ENCODE peak calls at places on chromosome 15, in four cellular contexts. D is GM12878, P is K562, F is HepG2. A is an unnamed sample. For H3K4me1, the result is how much of the 10 kb centered on the place peaks cover.

GRCh38 chr15:95292790-95293450 is 1037.6 kb upstream of the NR2F2 start:
- DNase-seq in D (no peak), P (no peak), F (no peak), A (no peak)

GRCh38 chr15:40058476-40059140 is 19.6 kb upstream of the SRP14 start:
- DNase-seq in D (no peak), P (no peak), F (no peak), A (no peak)

GRCh38 chr15:94263341-94264273 is 32.2 kb downstream of the MCTP2 start:
- DNase-seq in D (peak), P (no peak), F (no peak), A (no peak)

GRCh38 chr15:38128389-38128788 is 124.2 kb upstream of the SPRED1 start:
- DNase-seq in D (no peak), P (no peak), F (no peak), A (no peak)

GRCh38 chr15:51681303-51681963 is at the start of gene SCG3:
- DNase-seq in D (no peak), P (peak), F (peak), A (peak)

GRCh38 chr15:43239732-43240491 is 19.1 kb upstream of the EPB42 start:
- DNase-seq in D (no peak), P (peak), F (peak), A (no peak)

GRCh38 chr15:73686781-73687256 is 2.6 kb downstream of the CD276 start:
- DNase-seq in D (no peak), P (peak), F (no peak), A (no peak)

GRCh38 chr15:35757790-35758189 is 211.8 kb upstream of the DPH6 start:
- DNase-seq in D (no peak), P (no peak), F (no peak), A (no peak)

GRCh38 chr15:99106417-99107220 is 1.7 kb downstream of the SYNM start:
- DNase-seq in D (no peak), P (no peak), F (no peak), A (no peak)

GRCh38 chr15:90035835-90036220 is 34.7 kb downstream of the ZNF710 start:
- DNase-seq in D (no peak), P (no peak), F (no peak), A (no peak)

DNA sequence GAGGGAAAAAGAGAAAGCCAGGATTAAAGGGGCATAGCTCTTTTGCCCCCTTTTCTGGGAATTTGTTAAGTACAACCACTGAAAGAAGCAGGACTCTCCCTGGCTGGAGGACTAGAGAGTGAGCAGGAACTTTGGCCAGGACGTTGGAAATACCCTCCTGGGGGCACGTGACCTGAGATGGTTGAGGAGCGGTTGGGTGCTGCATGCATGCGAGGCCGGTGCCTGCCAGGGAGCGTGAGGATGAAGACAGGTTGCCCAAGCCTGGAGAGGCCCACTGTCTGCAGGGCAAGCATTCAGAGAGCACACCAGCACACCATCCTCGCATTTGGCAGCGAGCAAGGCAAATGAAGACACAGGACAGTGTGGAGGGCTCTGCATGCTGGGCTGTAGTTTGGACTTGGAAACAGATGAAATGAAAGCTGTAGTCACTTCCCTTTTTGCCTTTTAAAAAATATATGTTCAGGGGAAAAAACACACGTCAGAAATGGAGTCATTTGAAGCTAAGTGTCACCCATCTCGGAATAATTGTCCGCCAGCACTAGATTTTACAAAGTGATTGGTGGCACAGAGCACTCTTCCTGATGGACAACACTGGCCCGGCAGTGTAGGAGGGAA is 217.6 kb downstream of the SLCO3A1 start:
- DNase-seq in D (no peak), P (no peak), F (no peak), A (no peak)
- H3K4me1 ChIP-seq in D (under half), P (under half), F (under half), A (under half)

GRCh38 chr15:47443839-47444238 is 273.5 kb upstream of the SEMA6D start:
- DNase-seq in D (no peak), P (no peak), F (no peak), A (no peak)
- TF ChIP-seq POLR2A in D (no peak), P (no peak), F (no peak), A (no peak)

DNA sequence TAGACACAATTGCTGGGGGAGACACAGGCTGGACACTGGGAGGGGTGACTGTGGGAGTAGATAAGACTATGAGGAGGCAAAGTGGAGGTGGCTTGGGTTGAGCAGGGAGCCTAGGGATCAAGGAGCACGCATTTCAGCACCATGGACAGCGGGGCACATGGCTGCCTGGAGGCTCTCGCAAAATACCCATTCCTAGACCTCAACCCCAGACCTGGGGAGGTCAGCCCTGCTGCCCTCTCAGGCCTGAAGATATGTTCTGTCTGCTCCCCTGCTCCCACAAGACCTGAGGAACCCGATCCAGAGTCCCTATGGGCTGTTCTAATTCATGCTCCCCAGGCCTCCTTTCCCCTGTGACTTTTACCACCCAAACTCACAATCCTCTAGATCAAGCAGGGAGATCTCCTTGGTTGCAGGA is 16.0 kb upstream of the CPEB1 start:
- DNase-seq in D (no peak), P (peak), F (peak), A (no peak)
- TF ChIP-seq ZBTB33 in D (no peak), P (peak), F (no peak), A (no peak)

DNA sequence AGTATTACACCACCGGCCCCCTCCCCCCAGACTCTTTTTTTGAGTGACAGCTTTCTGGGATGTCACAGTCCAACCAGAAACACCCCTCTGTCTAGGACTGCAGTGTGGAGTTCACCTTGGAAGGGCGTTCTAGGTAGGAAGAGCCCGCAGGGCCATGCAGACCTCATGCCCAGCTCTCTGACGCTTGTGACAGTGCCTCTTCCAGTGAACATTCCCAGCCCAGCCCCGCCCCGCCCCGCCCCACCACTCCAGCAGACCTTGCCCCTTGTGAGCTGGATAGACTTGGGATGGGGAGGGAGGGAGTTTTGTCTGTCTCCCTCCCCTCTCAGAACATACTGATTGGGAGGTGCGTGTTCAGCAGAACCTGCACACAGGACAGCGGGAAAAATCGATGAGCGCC is 63.6 kb downstream of the AAGAB start:
- DNase-seq in D (no peak), P (no peak), F (no peak), A (no peak)
- H3K4me1 ChIP-seq in D (under half), P (under half), F (under half), A (under half)

DNA sequence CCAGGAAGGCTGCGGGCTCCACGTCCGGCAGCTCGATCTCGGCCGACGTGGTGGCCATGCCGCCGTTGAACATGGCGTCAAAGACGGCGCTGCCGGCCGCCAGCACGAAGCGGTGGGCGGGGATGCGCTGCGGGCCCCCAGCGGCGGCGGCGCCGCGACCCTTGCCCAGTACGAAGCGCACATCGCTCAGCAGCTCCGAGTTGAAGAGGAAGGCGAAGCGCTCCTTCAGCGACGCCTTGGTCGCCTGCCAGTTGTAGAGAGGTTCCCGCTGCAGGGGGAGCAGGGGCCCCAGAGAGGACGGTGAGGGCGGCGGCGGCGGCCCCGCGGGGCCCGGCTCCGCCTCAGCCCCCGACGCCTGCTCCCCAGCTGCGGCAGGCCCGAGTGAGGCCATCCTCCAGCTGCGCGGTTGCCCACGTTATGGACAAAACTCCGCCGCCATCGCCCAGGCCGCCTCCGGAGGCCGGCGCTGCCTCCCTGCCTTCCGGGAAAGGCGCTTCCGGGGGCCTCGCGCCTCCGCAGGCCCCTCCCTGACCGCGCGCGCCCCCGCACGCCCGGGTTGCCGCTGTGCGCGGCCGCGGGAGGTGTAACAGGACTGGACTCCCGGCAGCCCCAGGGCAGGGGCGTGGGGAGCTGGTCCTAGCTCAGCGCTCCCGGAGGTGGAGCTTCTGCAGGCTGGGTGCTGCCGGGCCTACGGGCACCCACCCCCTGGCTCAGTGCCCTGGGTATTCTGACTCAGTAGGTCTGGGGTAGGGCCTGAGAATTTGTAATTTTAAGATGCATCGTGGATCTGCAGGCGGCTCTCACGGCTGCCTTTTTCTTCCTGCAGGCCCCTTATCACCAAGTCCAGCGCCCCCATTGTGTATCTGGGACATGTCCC is at the start of gene BTBD1:
- DNase-seq in D (peak), P (peak), F (peak), A (peak)
- TF ChIP-seq POLR2A in D (peak), P (peak), F (peak), A (peak)

GRCh38 chr15:80712956-80713355 is 17.8 kb downstream of the ABHD17C start:
- DNase-seq in D (no peak), P (no peak), F (no peak), A (no peak)

GRCh38 chr15:80711886-80712285 is 16.8 kb downstream of the ABHD17C start:
- DNase-seq in D (no peak), P (no peak), F (no peak), A (no peak)

GRCh38 chr15:80706161-80706560 is 11.1 kb downstream of the ABHD17C start:
- DNase-seq in D (no peak), P (no peak), F (no peak), A (no peak)

GRCh38 chr15:80709542-80709941 is 14.4 kb downstream of the ABHD17C start:
- DNase-seq in D (no peak), P (no peak), F (no peak), A (no peak)

GRCh38 chr15:80710635-80711553 is 15.8 kb downstream of the ABHD17C start:
- DNase-seq in D (peak), P (no peak), F (no peak), A (no peak)
- TF ChIP-seq ZBTB33 in D (no peak), P (no peak), F (no peak), A (no peak)